ENCODE peak calls at places on chromosomes 11 and 22, in nine cellular contexts. K is ovary; L is heart left ventricle; M is fibroblast of gingiva; E is EL; N is naive thymus-derived CD8-positive, alpha-beta T cell; R is HTR-8/SVneo; X is substantia nigra; V is Caco-2. S is an unnamed sample.

GRCh38 chr22:43900206-43900605 is 8.4 kb upstream of the PNPLA5 start:
- DNase-seq in K (no peak), L (no peak), M (no peak), E (no peak), N (no peak), R (no peak), X (no peak), V (no peak), S (no peak)

GRCh38 chr11:134617360-134617759 is 205.3 kb upstream of the B3GAT1 start:
- DNase-seq in K (no peak), L (no peak), M (no peak), E (no peak), N (no peak), R (no peak), X (no peak), V (no peak), S (no peak)

GRCh38 chr11:79253280-79253679 is 187.6 kb downstream of the TENM4 start:
- DNase-seq in K (no peak), L (no peak), M (no peak), E (no peak), N (no peak), R (no peak), X (peak), V (no peak), S (no peak)

GRCh38 chr22:30299322-30299721 is 10.0 kb upstream of the CASTOR1 start:
- DNase-seq in K (no peak), L (no peak), M (no peak), E (no peak), N (no peak), R (no peak), X (no peak), V (no peak), S (no peak)

GRCh38 chr11:3903207-3903896 is 47.9 kb downstream of the STIM1 start:
- DNase-seq in K (no peak), L (no peak), M (peak), E (no peak), N (no peak), R (no peak), X (no peak), V (no peak), S (no peak)

GRCh38 chr11:71563401-71563800 is 2.0 kb upstream of the KRTAP5-10 start:
- DNase-seq in K (no peak), L (no peak), M (peak), E (peak), N (no peak), R (peak), X (peak), V (peak), S (peak)

GRCh38 chr22:46985507-46985882 is 223.0 kb downstream of the TBC1D22A start:
- DNase-seq in K (no peak), L (no peak), M (no peak), E (no peak), N (no peak), R (no peak), X (no peak), V (no peak), S (no peak)

GRCh38 chr11:21511835-21512440 is 680.9 kb upstream of the ANO5 start:
- DNase-seq in K (no peak), L (no peak), M (no peak), E (peak), N (no peak), R (peak), X (peak), V (peak), S (peak)

GRCh38 chr11:79926707-79927106 is 485.9 kb upstream of the TENM4 start:
- DNase-seq in K (no peak), L (no peak), M (no peak), E (no peak), N (no peak), R (no peak), X (no peak), V (no peak), S (no peak)

GRCh38 chr11:6233984-6234313 is 487 bp downstream of the FHIP1B start:
- DNase-seq in K (no peak), L (no peak), M (no peak), E (no peak), N (no peak), R (no peak), X (no peak), V (no peak), S (no peak)

GRCh38 chr22:34950480-34950879 is 115.5 kb upstream of the ISX start:
- DNase-seq in K (no peak), L (no peak), M (no peak), E (no peak), N (no peak), R (no peak), X (no peak), V (no peak), S (no peak)

GRCh38 chr11:46072172-46072964 is 48.9 kb downstream of the PHF21A start:
- DNase-seq in K (no peak), L (no peak), M (peak), E (no peak), N (no peak), R (no peak), X (no peak), V (no peak), S (peak)

GRCh38 chr11:117705866-117706265 is 91.2 kb downstream of the DSCAML1 start:
- DNase-seq in K (no peak), L (no peak), M (no peak), E (no peak), N (no peak), R (no peak), X (no peak), V (no peak), S (no peak)

GRCh38 chr11:12113294-12113693 is 2.9 kb downstream of the MICAL2 start:
- DNase-seq in K (no peak), L (no peak), M (no peak), E (no peak), N (no peak), R (no peak), X (no peak), V (no peak), S (no peak)

GRCh38 chr11:17221968-17222367 is 14.2 kb upstream of the PIK3C2A start:
- DNase-seq in K (no peak), L (no peak), M (peak), E (peak), N (no peak), R (no peak), X (no peak), V (no peak), S (no peak)

GRCh38 chr11:123080023-123080422 is 18.1 kb upstream of the HSPA8 start:
- DNase-seq in K (no peak), L (no peak), M (no peak), E (no peak), N (no peak), R (no peak), X (no peak), V (peak), S (no peak)

GRCh38 chr11:14237333-14237988 is 121.5 kb downstream of the RRAS2 start:
- DNase-seq in K (no peak), L (no peak), M (no peak), E (no peak), N (no peak), R (no peak), X (peak), V (no peak), S (no peak)

GRCh38 chr11:2390871-2391662 is 9.5 kb upstream of the TSSC4 start:
- DNase-seq in K (peak), L (no peak), M (peak), E (peak), N (no peak), R (no peak), X (no peak), V (no peak), S (peak)

GRCh38 chr22:28894320-28894719 is 10.9 kb downstream of the ZNRF3 start:
- DNase-seq in K (no peak), L (peak), M (no peak), E (no peak), N (no peak), R (no peak), X (no peak), V (no peak), S (no peak)

GRCh38 chr22:19291218-19291579 is 320 bp downstream of the CLTCL1 start:
- DNase-seq in K (no peak), L (peak), M (no peak), E (peak), N (peak), R (no peak), X (peak), V (peak), S (no peak)

GRCh38 chr11:123150882-123151281 is 44.2 kb downstream of the CLMP start:
- DNase-seq in K (no peak), L (no peak), M (no peak), E (no peak), N (no peak), R (no peak), X (no peak), V (no peak), S (no peak)

GRCh38 chr11:28835790-28836189 is 727.6 kb downstream of the METTL15 start:
- DNase-seq in K (no peak), L (no peak), M (peak), E (peak), N (no peak), R (no peak), X (no peak), V (no peak), S (no peak)

GRCh38 chr11:34680918-34681554 is 60.1 kb downstream of the EHF start:
- DNase-seq in K (no peak), L (no peak), M (peak), E (peak), N (no peak), R (peak), X (no peak), V (no peak), S (peak)

GRCh38 chr22:31313366-31314147 is 21.3 kb upstream of the PIK3IP1 start:
- DNase-seq in K (peak), L (peak), M (peak), E (peak), N (peak), R (peak), X (peak), V (peak), S (peak)

GRCh38 chr11:126139541-126140091 is 71.8 kb downstream of the RPUSD4 start:
- DNase-seq in K (peak), L (peak), M (peak), E (peak), N (no peak), R (no peak), X (no peak), V (no peak), S (no peak)

GRCh38 chr11:30107899-30108298 is 91.1 kb upstream of the KCNA4 start:
- DNase-seq in K (no peak), L (no peak), M (peak), E (peak), N (no peak), R (peak), X (no peak), V (no peak), S (no peak)

GRCh38 chr11:76209956-76210885 is 3.9 kb upstream of the WNT11 start:
- DNase-seq in K (peak), L (peak), M (peak), E (peak), N (peak), R (peak), X (no peak), V (peak), S (peak)

GRCh38 chr22:26483439-26484359 is at the start of the genes HPS4 and SRRD:
- DNase-seq in K (peak), L (peak), M (peak), E (peak), N (peak), R (peak), X (peak), V (peak), S (peak)

S was measured in AG09319.